ENCODE peak calls at places on chromosomes 4 and X, in four cellular contexts. One of them, this sample, is unnamed.

GRCh38 chr4:167964766-167965373 is 127.5 kb upstream of the ANXA10 start:
- DNase-seq in HepG2: no peak
- DNase-seq in GM12878: no peak
- DNase-seq in K562: no peak
- DNase-seq in this sample: no peak

GRCh38 chr4:43394976-43395375 is 502.5 kb downstream of the GRXCR1 start:
- DNase-seq in HepG2: no peak
- DNase-seq in GM12878: no peak
- DNase-seq in K562: no peak
- DNase-seq in this sample: no peak

GRCh38 chr4:153205757-153206156 is 1.5 kb downstream of the TRIM2 start:
- DNase-seq in HepG2: no peak
- DNase-seq in GM12878: no peak
- DNase-seq in K562: no peak
- DNase-seq in this sample: peak

GRCh38 chr4:51843309-51844156 is 580 bp downstream of the DCUN1D4 start:
- DNase-seq in HepG2: peak
- DNase-seq in GM12878: no peak
- DNase-seq in K562: peak
- DNase-seq in this sample: peak

GRCh38 chr4:169103966-169104412 is 93.9 kb upstream of the CBR4 start:
- DNase-seq in HepG2: no peak
- DNase-seq in GM12878: no peak
- DNase-seq in K562: no peak
- DNase-seq in this sample: peak

GRCh38 chrX:112822892-112823291 is 17.7 kb downstream of the AMOT start:
- DNase-seq in HepG2: no peak
- DNase-seq in GM12878: no peak
- DNase-seq in K562: peak
- DNase-seq in this sample: peak

GRCh38 chr4:158914178-158914577 is 145.4 kb downstream of the FNIP2 start:
- DNase-seq in HepG2: no peak
- DNase-seq in GM12878: no peak
- DNase-seq in K562: no peak
- DNase-seq in this sample: no peak

GRCh38 chr4:1578968-1579833 is 104.9 kb downstream of the FAM53A start:
- DNase-seq in HepG2: no peak
- DNase-seq in GM12878: no peak
- DNase-seq in K562: peak
- DNase-seq in this sample: peak

GRCh38 chr4:35689866-35690265 is 554.4 kb downstream of the ARAP2 start:
- DNase-seq in HepG2: no peak
- DNase-seq in GM12878: no peak
- DNase-seq in K562: no peak
- DNase-seq in this sample: no peak

GRCh38 chrX:9988762-9989161 is 21.6 kb downstream of the CLDN34 start:
- DNase-seq in HepG2: no peak
- DNase-seq in GM12878: no peak
- DNase-seq in K562: no peak
- DNase-seq in this sample: no peak

GRCh38 chr4:81687470-81687869 is 215.8 kb upstream of the RASGEF1B start:
- DNase-seq in HepG2: no peak
- DNase-seq in GM12878: no peak
- DNase-seq in K562: no peak
- DNase-seq in this sample: no peak

GRCh38 chr4:81688085-81688484 is 216.4 kb upstream of the RASGEF1B start:
- DNase-seq in HepG2: no peak
- DNase-seq in GM12878: no peak
- DNase-seq in K562: no peak
- DNase-seq in this sample: no peak

GRCh38 chr4:81682492-81682891 is 210.8 kb upstream of the RASGEF1B start:
- DNase-seq in HepG2: no peak
- DNase-seq in GM12878: no peak
- DNase-seq in K562: no peak
- DNase-seq in this sample: no peak

GRCh38 chr4:81685105-81685504 is 213.4 kb upstream of the RASGEF1B start:
- DNase-seq in HepG2: no peak
- DNase-seq in GM12878: no peak
- DNase-seq in K562: no peak
- DNase-seq in this sample: no peak

GRCh38 chr4:81684357-81684756 is 212.7 kb upstream of the RASGEF1B start:
- DNase-seq in HepG2: no peak
- DNase-seq in GM12878: no peak
- DNase-seq in K562: no peak
- DNase-seq in this sample: no peak
- TF ChIP-seq NR2C2 in HepG2: no peak
- TF ChIP-seq NR2C2 in GM12878: no peak
- TF ChIP-seq NR2C2 in K562: no peak
- TF ChIP-seq NR2C2 in this sample: no peak

DNA sequence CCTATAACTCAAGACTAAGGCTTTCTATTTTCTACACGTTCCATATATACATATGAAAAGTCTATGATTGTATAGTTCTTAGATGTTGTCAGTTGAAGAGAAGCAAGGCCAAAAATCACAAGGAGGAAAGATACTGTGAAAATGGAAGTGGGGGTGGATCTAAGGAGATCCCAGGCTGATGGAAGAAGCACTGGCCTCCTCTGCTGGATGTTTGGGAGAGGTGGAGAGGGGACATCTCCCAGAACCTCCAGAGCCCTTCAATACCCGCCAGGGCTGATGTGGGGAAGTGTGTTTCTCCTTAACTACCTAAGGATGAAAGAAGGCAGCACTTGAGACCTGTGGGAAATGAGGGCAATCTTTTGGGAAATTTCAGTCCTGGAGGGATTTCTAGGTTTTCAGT is 67.4 kb downstream of the RASGEF1B start:
- DNase-seq in HepG2: no peak
- DNase-seq in GM12878: no peak
- DNase-seq in K562: no peak
- DNase-seq in this sample: no peak
- TF ChIP-seq NR2C2 in HepG2: no peak
- TF ChIP-seq NR2C2 in GM12878: no peak
- TF ChIP-seq NR2C2 in K562: no peak
- TF ChIP-seq NR2C2 in this sample: no peak

DNA sequence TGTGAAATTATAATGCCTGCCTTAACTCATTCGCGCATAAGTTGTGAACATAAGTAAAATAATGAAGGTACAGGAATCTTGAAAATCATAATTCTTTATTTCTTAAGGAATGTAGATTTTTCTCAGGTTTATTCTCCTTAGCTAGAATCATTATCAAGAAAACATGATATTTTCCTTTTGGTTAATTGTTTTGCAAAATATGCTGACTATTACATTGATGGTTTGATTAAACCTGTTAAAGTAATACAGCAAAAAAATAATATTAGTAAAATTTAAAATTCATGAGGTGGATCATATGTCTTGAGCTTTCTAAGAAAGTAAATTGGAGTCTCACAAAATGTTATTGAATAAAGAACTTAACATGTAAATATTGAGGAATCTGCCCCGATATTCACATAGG is 178.7 kb upstream of the TRAM1L1 start:
- DNase-seq in HepG2: no peak
- DNase-seq in GM12878: no peak
- DNase-seq in K562: no peak
- DNase-seq in this sample: no peak
- TF ChIP-seq NR2C2 in HepG2: no peak
- TF ChIP-seq NR2C2 in GM12878: no peak
- TF ChIP-seq NR2C2 in K562: no peak
- TF ChIP-seq NR2C2 in this sample: no peak

DNA sequence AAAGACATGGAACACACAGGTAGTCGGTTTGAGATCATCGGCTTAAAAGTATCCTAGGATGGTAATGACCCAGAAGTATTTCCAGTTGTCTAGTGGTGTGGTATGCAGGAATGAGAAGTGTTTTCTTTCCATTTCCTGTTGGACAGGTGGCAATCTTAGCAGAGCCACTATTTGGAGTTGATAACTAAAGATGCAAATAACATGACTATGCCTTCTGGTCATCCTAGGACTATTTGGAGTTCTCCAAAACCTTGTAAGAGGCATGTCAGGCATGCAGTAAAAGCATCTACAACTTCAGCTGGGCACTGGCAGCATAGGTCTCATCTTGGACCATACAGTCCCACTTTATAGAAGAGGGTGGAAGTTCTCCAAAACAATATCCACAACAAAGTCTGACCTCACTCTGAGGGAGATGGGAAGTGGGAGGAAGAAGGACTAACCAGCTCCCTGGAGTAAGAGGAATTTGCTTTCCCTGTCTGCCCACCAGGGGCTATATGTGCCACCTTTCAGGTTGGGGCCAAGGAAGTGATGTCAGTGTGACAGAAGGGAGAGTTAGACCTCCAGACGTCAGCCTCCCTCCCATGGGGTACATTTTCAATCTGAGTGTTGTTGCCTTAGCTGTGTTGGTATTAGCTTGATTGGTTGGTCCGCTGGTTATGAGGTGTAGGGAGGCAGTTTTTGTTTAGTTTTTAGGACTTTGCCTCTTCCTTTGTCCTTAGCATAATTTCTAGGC is 101.2 kb upstream of the MYOZ2 start:
- DNase-seq in HepG2: no peak
- DNase-seq in GM12878: no peak
- DNase-seq in K562: no peak
- DNase-seq in this sample: peak
- TF ChIP-seq NR2C2 in HepG2: no peak
- TF ChIP-seq NR2C2 in GM12878: no peak
- TF ChIP-seq NR2C2 in K562: no peak
- TF ChIP-seq NR2C2 in this sample: no peak

GRCh38 chr4:173231916-173232315 is 63.3 kb downstream of the GALNT7 start:
- DNase-seq in HepG2: no peak
- DNase-seq in GM12878: no peak
- DNase-seq in K562: peak
- DNase-seq in this sample: no peak
- TF ChIP-seq NR2C2 in HepG2: no peak
- TF ChIP-seq NR2C2 in GM12878: no peak
- TF ChIP-seq NR2C2 in K562: no peak
- TF ChIP-seq NR2C2 in this sample: no peak